ENCODE peak calls at places on chromosome 15, in seven cellular contexts. J is H54, L is A549, G is IMR-90, U is ovary, S is gastrocnemius medialis, O is heart left ventricle. B is an unnamed sample.
A peak's percentile ranks its signal among the peaks of the same experiment; 100 is the strongest.

GRCh38 chr15:72112111-72112510 is 5.8 kb downstream of the MYO9A start:
- DNase-seq in J (no peak), L (no peak), G (no peak), U (no peak), S (no peak), O (no peak), B (no peak)

GRCh38 chr15:36079021-36079420 is 500.4 kb upstream of the CDIN1 start:
- DNase-seq in J (no peak), L (no peak), G (no peak), U (no peak), S (no peak), O (no peak), B (no peak)

GRCh38 chr15:58182460-58183163 is 44.4 kb downstream of the AQP9 start:
- DNase-seq in J (peak; percentile 18), L (peak; percentile 75), G (peak; percentile 41), U (peak; percentile 36), S (no peak), O (peak; percentile 40), B (peak; percentile 55)

GRCh38 chr15:51801391-51801835 is 28.0 kb upstream of the TMOD3 start:
- DNase-seq in J (peak; percentile 21), L (peak; percentile 62), G (peak; percentile 18), U (no peak), S (no peak), O (peak; percentile 40), B (peak; percentile 42)

GRCh38 chr15:77118787-77119410 is 48.0 kb upstream of the TSPAN3 start:
- DNase-seq in J (peak; percentile 15), L (peak; percentile 64), G (peak; percentile 80), U (no peak), S (no peak), O (no peak), B (peak; percentile 67)

GRCh38 chr15:56817690-56818089 is 84.4 kb upstream of the ZNF280D start:
- DNase-seq in J (no peak), L (no peak), G (no peak), U (no peak), S (no peak), O (no peak), B (no peak)

GRCh38 chr15:39079296-39079834 is 501.5 kb upstream of the THBS1 start:
- DNase-seq in J (peak; percentile 15), L (peak; percentile 19), G (peak; percentile 94), U (no peak), S (no peak), O (no peak), B (no peak)

GRCh38 chr15:36905908-36906307 is 194.4 kb downstream of the MEIS2 start:
- DNase-seq in J (no peak), L (no peak), G (peak; percentile 29), U (no peak), S (no peak), O (no peak), B (no peak)

GRCh38 chr15:77019476-77020331 is 24.8 kb downstream of the PSTPIP1 start:
- DNase-seq in J (no peak), L (no peak), G (peak; percentile 60), U (no peak), S (peak; percentile 6), O (peak; percentile 17), B (no peak)

GRCh38 chr15:35784745-35785144 is 238.8 kb upstream of the DPH6 start:
- DNase-seq in J (no peak), L (no peak), G (no peak), U (no peak), S (no peak), O (no peak), B (peak; percentile 24)

GRCh38 chr15:40449275-40449674 is 8.5 kb downstream of the BAHD1 start:
- DNase-seq in J (peak; percentile 74), L (no peak), G (peak; percentile 41), U (no peak), S (no peak), O (no peak), B (no peak)

GRCh38 chr15:33149919-33150318 is 44.6 kb downstream of the FMN1 start:
- DNase-seq in J (no peak), L (no peak), G (peak; percentile 30), U (no peak), S (no peak), O (no peak), B (no peak)

GRCh38 chr15:91302588-91303439 is 202.8 kb downstream of the SV2B start:
- DNase-seq in J (peak; percentile 42), L (peak; percentile 80), G (peak; percentile 63), U (peak; percentile 17), S (peak; percentile 20), O (peak; percentile 40), B (peak; percentile 36)

GRCh38 chr15:49769225-49769624 is 148.4 kb downstream of the DTWD1 start:
- DNase-seq in J (no peak), L (no peak), G (no peak), U (no peak), S (no peak), O (no peak), B (no peak)

GRCh38 chr15:36886135-36887011 is 214.0 kb downstream of the MEIS2 start:
- DNase-seq in J (no peak), L (no peak), G (no peak), U (no peak), S (no peak), O (no peak), B (no peak)

GRCh38 chr15:88504445-88504844 is 36.9 kb downstream of the MRPS11 start:
- DNase-seq in J (no peak), L (no peak), G (no peak), U (no peak), S (no peak), O (no peak), B (no peak)

GRCh38 chr15:31297880-31298456 is 28.7 kb upstream of the KLF13 start:
- DNase-seq in J (no peak), L (no peak), G (no peak), U (no peak), S (no peak), O (no peak), B (peak; percentile 3)

GRCh38 chr15:70253461-70254156 is 155.9 kb upstream of the TLE3 start:
- DNase-seq in J (no peak), L (no peak), G (no peak), U (no peak), S (no peak), O (no peak), B (no peak)

GRCh38 chr15:47937834-47938233 is 183.0 kb upstream of the SLC24A5 start:
- DNase-seq in J (no peak), L (no peak), G (no peak), U (no peak), S (no peak), O (no peak), B (no peak)

GRCh38 chr15:42736178-42736792 is 643 bp downstream of the CDAN1 start:
- DNase-seq in J (peak; percentile 38), L (peak; percentile 8), G (no peak), U (peak; percentile 64), S (no peak), O (no peak), B (no peak)

GRCh38 chr15:71443538-71443937 is 328.3 kb downstream of the THSD4 start:
- DNase-seq in J (no peak), L (peak; percentile 47), G (peak; percentile 51), U (peak; percentile 46), S (peak; percentile 21), O (peak; percentile 40), B (peak; percentile 68)

GRCh38 chr15:37015476-37015875 is 84.9 kb downstream of the MEIS2 start:
- DNase-seq in J (no peak), L (no peak), G (no peak), U (no peak), S (no peak), O (no peak), B (no peak)

GRCh38 chr15:66950114-66950513 is 115.3 kb upstream of the SMAD3 start:
- DNase-seq in J (no peak), L (no peak), G (no peak), U (no peak), S (no peak), O (no peak), B (no peak)

GRCh38 chr15:96789999-96790398 is 459.5 kb downstream of the NR2F2 start:
- DNase-seq in J (no peak), L (no peak), G (no peak), U (no peak), S (no peak), O (no peak), B (no peak)

GRCh38 chr15:45110256-45110820 is 3.6 kb downstream of the DUOX2 start:
- DNase-seq in J (no peak), L (no peak), G (no peak), U (no peak), S (no peak), O (no peak), B (no peak)

GRCh38 chr15:50685976-50686467 is 575 bp downstream of the TRPM7 start:
- DNase-seq in J (peak; percentile 13), L (peak; percentile 38), G (peak; percentile 47), U (peak; percentile 59), S (peak; percentile 61), O (peak; percentile 87), B (peak; percentile 78)

GRCh38 chr15:68205949-68206539 is 912 bp upstream of the CALML4 start:
- DNase-seq in J (no peak), L (no peak), G (no peak), U (peak; percentile 24), S (peak; percentile 60), O (peak; percentile 74), B (peak; percentile 37)

GRCh38 chr15:68203956-68204355 is 1.2 kb downstream of the CALML4 start:
- DNase-seq in J (no peak), L (no peak), G (no peak), U (no peak), S (no peak), O (no peak), B (no peak)

GRCh38 chr15:68205558-68205944 is 419 bp upstream of the CALML4 start:
- DNase-seq in J (no peak), L (no peak), G (no peak), U (no peak), S (no peak), O (no peak), B (no peak)

GRCh38 chr15:68204361-68204760 is 771 bp downstream of the CALML4 start:
- DNase-seq in J (no peak), L (no peak), G (no peak), U (no peak), S (no peak), O (no peak), B (no peak)

GRCh38 chr15:68204776-68205557 is at the start of gene CALML4:
- DNase-seq in J (no peak), L (no peak), G (no peak), U (peak; percentile 60), S (peak; percentile 67), O (peak; percentile 64), B (peak; percentile 63)
- TF ChIP-seq POLR2A in J (no peak), L (no peak), G (no peak), U (no peak), S (no peak), O (no peak), B (no peak)

GRCh38 chr15:90191795-90192494 is 9.2 kb upstream of the SEMA4B start:
- DNase-seq in J (no peak), L (no peak), G (no peak), U (peak; percentile 96), S (peak; percentile 88), O (peak; percentile 84), B (peak; percentile 87)
- TF ChIP-seq POLR2A in J (no peak), L (no peak), G (no peak), U (no peak), S (no peak), O (no peak), B (no peak)

GRCh38 chr15:89776274-89777072 is at the start of gene MESP2:
- DNase-seq in J (no peak), L (peak; percentile 73), G (peak; percentile 65), U (peak; percentile 85), S (peak; percentile 74), O (peak; percentile 89), B (peak; percentile 89)
- TF ChIP-seq POLR2A in J (no peak), L (peak; percentile 67), G (no peak), U (no peak), S (no peak), O (no peak), B (no peak)

GRCh38 chr15:64356443-64357040 is 569 bp upstream of the CSNK1G1 start:
- DNase-seq in J (no peak), L (peak; percentile 57), G (peak; percentile 87), U (no peak), S (no peak), O (no peak), B (no peak)
- TF ChIP-seq POLR2A in J (no peak), L (no peak), G (no peak), U (no peak), S (no peak), O (no peak), B (no peak)

B was measured in testis.